ENCODE peak calls at places on chromosomes 3 and 15, in seven cellular contexts. H is tibial artery, D is pancreas, W is left lung, I is hepatocyte, S is A673, C is Caco-2. K is an unnamed sample. For H3K4me1, the result is how much of the 10 kb centered on the place peaks cover.

GRCh38 chr3:195072916-195073564 is 197.9 kb downstream of the XXYLT1 start:
- DNase-seq in C (no peak), H (peak), I (no peak), S (no peak), D (no peak), W (peak), K (peak)

GRCh38 chr15:33612721-33613304 is 302.0 kb downstream of the RYR3 start:
- DNase-seq in S (peak), C (no peak), D (no peak), H (no peak), W (no peak), I (no peak), K (no peak)

GRCh38 chr3:99170867-99171517 is 269.5 kb upstream of the DCBLD2 start:
- DNase-seq in S (no peak), C (no peak), D (no peak), I (no peak), H (no peak), W (no peak), K (no peak)

GRCh38 chr15:76191539-76192244 is 119.6 kb downstream of the ETFA start:
- DNase-seq in D (no peak), C (no peak), W (no peak), H (no peak), S (no peak), I (no peak), K (no peak)

GRCh38 chr3:107884028-107884427 is 206.8 kb downstream of the CD47 start:
- DNase-seq in D (no peak), W (no peak), I (no peak), C (no peak), H (no peak), S (no peak), K (no peak)

GRCh38 chr15:100680726-100681125 is 78.3 kb downstream of the ASB7 start:
- DNase-seq in S (no peak), H (peak), I (no peak), C (no peak), D (no peak), W (no peak), K (no peak)

GRCh38 chr3:6750782-6751181 is 110.1 kb upstream of the GRM7 start:
- DNase-seq in H (no peak), C (no peak), W (no peak), D (no peak), S (no peak), I (no peak), K (no peak)

GRCh38 chr15:89998141-89998661 is 2.9 kb upstream of the ZNF710 start:
- DNase-seq in D (peak), S (no peak), I (peak), H (no peak), W (no peak), C (peak), K (no peak)

GRCh38 chr15:79084308-79084968 is 6.1 kb downstream of the RASGRF1 start:
- DNase-seq in D (no peak), W (no peak), H (peak), C (no peak), S (no peak), I (no peak), K (no peak)

GRCh38 chr3:184368804-184369183 is 7.3 kb downstream of the POLR2H start:
- DNase-seq in H (peak), C (no peak), D (peak), I (no peak), W (peak), S (peak), K (peak)

GRCh38 chr15:68051109-68051508 is 3.0 kb upstream of the PIAS1 start:
- DNase-seq in S (no peak), W (no peak), H (no peak), C (no peak), D (no peak), I (no peak), K (no peak)

GRCh38 chr15:84731774-84732173 is 15.8 kb upstream of the SEC11A start:
- DNase-seq in S (no peak), D (no peak), I (no peak), C (no peak), W (no peak), H (no peak), K (no peak)

GRCh38 chr3:180433172-180433571 is 168.8 kb upstream of the TTC14 start:
- DNase-seq in I (no peak), C (no peak), H (no peak), D (no peak), S (peak), W (no peak), K (no peak)

GRCh38 chr15:79042213-79042928 is 48.2 kb downstream of the RASGRF1 start:
- DNase-seq in W (no peak), H (no peak), D (no peak), C (no peak), I (no peak), S (no peak), K (no peak)

GRCh38 chr15:51132384-51133139 is 37.9 kb upstream of the TNFAIP8L3 start:
- DNase-seq in I (peak), H (peak), S (peak), D (no peak), W (no peak), C (peak), K (peak)

GRCh38 chr3:138817685-138818084 is 17.0 kb downstream of the PIK3CB start:
- DNase-seq in H (no peak), W (no peak), C (no peak), D (no peak), S (no peak), I (no peak), K (no peak)

GRCh38 chr3:83034806-83035703 is 1273.6 kb upstream of the GBE1 start:
- DNase-seq in I (no peak), H (peak), C (no peak), W (peak), D (peak), S (no peak), K (no peak)

GRCh38 chr15:66730168-66731014 is 28.4 kb downstream of the SMAD6 start:
- DNase-seq in C (no peak), S (no peak), D (no peak), H (no peak), I (no peak), W (no peak), K (peak)

GRCh38 chr3:161406594-161407555 is 35.6 kb upstream of the SPTSSB start:
- DNase-seq in W (no peak), D (no peak), S (no peak), C (no peak), I (no peak), H (no peak), K (no peak)

GRCh38 chr3:69092030-69092513 is 7.3 kb downstream of the ARL6IP5 start:
- DNase-seq in D (no peak), C (no peak), I (no peak), W (no peak), S (peak), H (no peak), K (no peak)

GRCh38 chr3:31369637-31370036 is 163.1 kb upstream of the STT3B start:
- DNase-seq in I (no peak), W (no peak), H (no peak), D (no peak), S (no peak), C (no peak), K (no peak)

GRCh38 chr3:31364188-31364587 is 168.5 kb upstream of the STT3B start:
- DNase-seq in C (no peak), D (no peak), W (no peak), S (peak), I (no peak), H (no peak), K (no peak)

GRCh38 chr3:31361391-31362273 is 171.1 kb upstream of the STT3B start:
- DNase-seq in S (no peak), I (no peak), C (no peak), H (no peak), D (no peak), W (no peak), K (no peak)

GRCh38 chr3:31370093-31370666 is 162.5 kb upstream of the STT3B start:
- DNase-seq in W (no peak), I (no peak), C (no peak), S (no peak), D (no peak), H (no peak), K (no peak)

GRCh38 chr3:31364711-31365110 is 168.0 kb upstream of the STT3B start:
- DNase-seq in D (no peak), H (no peak), I (no peak), C (no peak), S (no peak), W (no peak), K (no peak)
- TF ChIP-seq CTCF in D (no peak), H (no peak), I (no peak), C (no peak), S (no peak), W (no peak), K (no peak)

GRCh38 chr3:189999718-190000117 is 121.0 kb downstream of the P3H2 start:
- DNase-seq in H (no peak), S (no peak), W (no peak), C (no peak), D (no peak), I (no peak), K (no peak)

GRCh38 chr3:190000861-190001196 is 119.9 kb downstream of the P3H2 start:
- DNase-seq in D (no peak), H (no peak), W (no peak), C (no peak), I (no peak), S (no peak), K (no peak)

GRCh38 chr3:190000187-190000860 is 120.4 kb downstream of the P3H2 start:
- DNase-seq in I (no peak), D (no peak), S (no peak), H (no peak), W (no peak), C (no peak), K (no peak)

GRCh38 chr3:190003730-190004129 is 117.0 kb downstream of the P3H2 start:
- DNase-seq in H (no peak), D (peak), C (no peak), S (no peak), I (no peak), W (no peak), K (no peak)

GRCh38 chr3:190001426-190001825 is 119.3 kb downstream of the P3H2 start:
- DNase-seq in S (peak), H (no peak), D (no peak), W (no peak), C (no peak), I (no peak), K (no peak)
- H3K4me3 ChIP-seq in S (no peak), H (no peak), D (no peak), W (no peak), C (no peak), I (no peak), K (no peak)

GRCh38 chr3:78875851-78876250 is 891.9 kb downstream of the ROBO1 start:
- DNase-seq in D (no peak), W (no peak), I (no peak), H (no peak), S (no peak), C (no peak), K (no peak)
- H3K4me1 ChIP-seq in D (under half), W (under half), I (under half), H (under half), S (under half), C (under half), K (under half)

GRCh38 chr3:155753038-155753647 is 8.3 kb upstream of the PLCH1 start:
- DNase-seq in S (peak), W (no peak), H (no peak), C (peak), D (no peak), I (peak), K (no peak)
- TF ChIP-seq CTCF in S (peak), W (no peak), H (no peak), C (peak), D (peak), I (peak), K (no peak)

DNA sequence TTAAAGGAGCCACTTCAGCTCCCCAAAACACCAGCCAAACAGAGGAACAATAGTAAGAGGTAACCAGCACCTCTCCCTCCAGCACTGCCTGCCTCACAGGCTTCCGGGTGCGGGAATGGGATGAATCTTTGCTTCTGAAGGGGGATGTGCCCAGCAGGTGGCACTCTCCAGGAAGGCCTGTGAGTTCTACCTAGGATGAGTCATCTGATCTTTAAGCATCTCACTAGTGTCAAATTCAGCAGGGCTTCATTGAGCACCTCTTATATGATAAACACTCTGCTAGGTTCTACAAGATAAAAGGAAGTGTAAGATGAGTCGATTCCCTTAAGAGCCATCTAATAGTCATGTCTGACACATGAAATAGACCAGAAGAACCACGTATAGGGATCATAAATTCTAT is 237.4 kb upstream of the UMPS start:
- DNase-seq in C (peak), D (peak), W (no peak), H (no peak), S (peak), I (peak), K (no peak)
- H3K4me3 ChIP-seq in C (no peak), D (no peak), W (no peak), H (no peak), S (no peak), I (no peak), K (no peak)

GRCh38 chr3:42163622-42164244 is 72.6 kb downstream of the TRAK1 start:
- DNase-seq in H (no peak), D (no peak), I (no peak), C (no peak), W (no peak), S (no peak), K (no peak)
- H3K4me1 ChIP-seq in H (under half), D (under half), I (under half), C (under half), W (under half), S (under half), K (under half)

DNA sequence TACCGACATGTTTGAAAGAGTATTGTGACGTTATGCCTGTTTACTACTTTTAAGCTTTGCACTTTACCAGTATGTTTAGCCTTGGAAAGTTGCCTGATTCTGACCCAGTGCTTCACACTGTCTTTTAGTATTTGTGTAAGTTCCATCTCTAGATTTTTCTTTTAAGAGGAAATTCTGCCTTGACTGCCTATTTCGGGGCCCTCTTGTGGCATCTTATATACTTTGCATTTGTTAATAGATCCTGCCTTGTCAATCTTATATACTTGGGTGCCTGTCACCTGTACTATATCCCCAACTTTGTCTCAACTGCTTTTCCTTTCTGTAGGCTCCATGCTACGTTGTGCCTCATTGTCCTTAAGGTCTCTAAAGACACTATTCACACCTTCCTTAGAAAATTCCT is 244.6 kb downstream of the STXBP5L start:
- DNase-seq in H (no peak), D (no peak), S (peak), C (peak), I (peak), W (no peak), K (no peak)
- TF ChIP-seq CTCF in H (no peak), D (no peak), S (peak), C (peak), I (peak), W (no peak), K (no peak)

GRCh38 chr3:159882367-159882766 is 106.3 kb upstream of the IL12A start:
- DNase-seq in D (no peak), C (no peak), W (no peak), H (no peak), I (no peak), S (no peak), K (no peak)

GRCh38 chr3:159879598-159879997 is 109.0 kb upstream of the IL12A start:
- DNase-seq in D (no peak), W (no peak), H (no peak), I (no peak), C (no peak), S (no peak), K (no peak)

GRCh38 chr3:159882784-159883779 is 105.6 kb upstream of the IL12A start:
- DNase-seq in C (no peak), I (no peak), D (no peak), H (no peak), S (peak), W (no peak), K (no peak)

GRCh38 chr3:159881208-159881607 is 107.4 kb upstream of the IL12A start:
- DNase-seq in H (no peak), S (no peak), W (no peak), C (no peak), D (no peak), I (no peak), K (no peak)

DNA sequence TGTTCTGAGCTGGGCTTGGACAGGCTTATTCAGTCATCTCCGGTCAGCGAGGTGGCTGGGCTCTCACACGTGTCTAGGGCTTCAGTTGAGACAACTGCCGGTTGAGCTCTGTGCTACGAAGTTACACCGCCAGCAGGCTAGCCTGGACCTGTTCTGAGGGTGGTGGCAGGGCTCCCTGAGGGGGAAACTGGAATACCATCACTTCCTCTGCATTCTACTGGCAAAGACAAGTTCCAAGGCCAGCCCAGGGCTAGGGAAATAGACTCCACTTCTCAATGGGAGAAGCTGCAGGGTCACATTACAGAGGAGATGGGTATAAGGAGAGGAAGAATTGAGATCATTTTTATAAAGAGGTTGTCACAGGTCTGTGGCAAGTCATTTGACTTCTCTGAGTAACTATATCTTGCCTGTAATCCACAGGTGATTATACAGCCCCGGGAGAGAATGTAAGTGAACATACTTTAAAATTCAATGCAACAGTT is 106.8 kb upstream of the IL12A start:
- DNase-seq in S (no peak), D (no peak), C (no peak), I (no peak), W (no peak), H (no peak), K (no peak)
- H3K4me3 ChIP-seq in S (no peak), D (no peak), C (no peak), I (no peak), W (no peak), H (no peak), K (no peak)